ENCODE peak calls at places on chromosomes 16 and 17, in nine cellular contexts. O is heart right ventricle, C is cardiac muscle cell, I is sigmoid colon, L is heart left ventricle, D is tibial artery, H is adrenal gland, V is GM23338, W is psoas muscle. Q is an unnamed sample. For H3K36me3, the result is how much of the 10 kb centered on the place peaks cover.

GRCh38 chr17:2084766-2085647 is 30.1 kb downstream of the HIC1 start:
- DNase-seq in D (no peak), O (peak), W (peak), C (no peak), I (peak), L (no peak), H (peak), V (no peak), Q (no peak)

GRCh38 chr16:15708096-15708495 is 58.1 kb downstream of the NDE1 start:
- DNase-seq in C (no peak), H (peak), V (no peak), W (no peak), D (no peak), L (no peak), I (no peak), O (no peak), Q (no peak)

GRCh38 chr16:2498085-2498484 is 15.7 kb upstream of the ATP6V0C start:
- DNase-seq in D (no peak), O (no peak), W (no peak), V (no peak), I (no peak), H (no peak), C (no peak), L (no peak), Q (no peak)

GRCh38 chr17:28846231-28846630 is 3.6 kb upstream of the FAM222B start:
- DNase-seq in L (no peak), C (no peak), H (no peak), O (no peak), D (no peak), V (no peak), W (peak), I (no peak), Q (no peak)

GRCh38 chr17:26792486-26792885 is 501.4 kb upstream of the WSB1 start:
- DNase-seq in D (no peak), H (no peak), L (no peak), W (no peak), C (no peak), I (no peak), V (peak), O (no peak), Q (no peak)

GRCh38 chr16:87076950-87077749 is 240.0 kb downstream of the C16orf95 start:
- DNase-seq in I (peak), O (peak), D (peak), H (peak), V (peak), W (no peak), L (peak), C (peak), Q (no peak)

GRCh38 chr17:21191698-21192097 is 22.3 kb downstream of the TMEM11 start:
- DNase-seq in O (no peak), I (no peak), H (no peak), C (no peak), V (no peak), D (no peak), L (no peak), W (no peak), Q (no peak)

GRCh38 chr17:54941285-54941684 is 27.2 kb downstream of the COX11 start:
- DNase-seq in D (no peak), W (no peak), O (no peak), H (no peak), C (no peak), L (no peak), V (no peak), I (no peak), Q (no peak)

GRCh38 chr17:79852748-79853147 is 13.5 kb upstream of the CBX4 start:
- DNase-seq in I (no peak), W (no peak), O (no peak), C (no peak), L (no peak), V (no peak), H (no peak), D (no peak), Q (no peak)

GRCh38 chr17:77741109-77741508 is 217.4 kb upstream of the TNRC6C start:
- DNase-seq in W (no peak), H (no peak), I (peak), L (no peak), D (peak), O (no peak), V (peak), C (no peak), Q (peak)

GRCh38 chr16:6643083-6643686 is 689.5 kb upstream of the RBFOX1 start:
- DNase-seq in C (peak), L (no peak), W (no peak), I (no peak), D (no peak), V (peak), H (peak), O (peak), Q (peak)

GRCh38 chr17:57955183-57955952 is at the start of gene CUEDC1:
- DNase-seq in L (peak), C (peak), I (peak), W (peak), D (peak), O (peak), H (peak), V (peak), Q (peak)

GRCh38 chr17:83069931-83070374 is 9.5 kb upstream of the METRNL start:
- DNase-seq in W (peak), C (no peak), O (no peak), V (no peak), L (no peak), D (no peak), H (no peak), I (no peak), Q (no peak)

GRCh38 chr16:69741951-69742904 is 12.5 kb downstream of the NOB1 start:
- DNase-seq in I (peak), C (peak), L (peak), W (peak), O (peak), V (no peak), H (peak), D (peak), Q (no peak)

GRCh38 chr17:4364622-4365041 is 1.8 kb downstream of the UBE2G1 start:
- DNase-seq in I (peak), D (no peak), V (no peak), H (no peak), W (peak), C (no peak), L (no peak), O (no peak), Q (no peak)

GRCh38 chr16:20849587-20850390 is 43.5 kb downstream of the REXO5 start:
- DNase-seq in V (peak), C (peak), O (peak), W (peak), I (peak), H (peak), D (peak), L (peak), Q (peak)

GRCh38 chr17:42112552-42113176 is at the start of gene DHX58:
- DNase-seq in W (peak), D (peak), I (peak), H (peak), V (peak), L (peak), C (no peak), O (peak), Q (peak)

GRCh38 chr17:14845562-14846335 is 419.4 kb downstream of the PMP22 start:
- DNase-seq in C (no peak), D (no peak), I (no peak), L (no peak), O (no peak), V (no peak), W (no peak), H (no peak), Q (no peak)

GRCh38 chr17:40480501-40481003 is 20.9 kb downstream of the TNS4 start:
- DNase-seq in I (no peak), H (no peak), V (no peak), L (no peak), O (no peak), D (no peak), C (no peak), W (no peak), Q (peak)

GRCh38 chr17:73826181-73826871 is 182.1 kb upstream of the SDK2 start:
- DNase-seq in V (no peak), O (no peak), I (peak), L (no peak), H (no peak), W (no peak), D (peak), C (no peak), Q (no peak)

GRCh38 chr16:49875812-49876715 is 20.2 kb upstream of the ZNF423 start:
- DNase-seq in I (no peak), V (peak), H (no peak), C (no peak), W (no peak), D (no peak), O (no peak), L (no peak), Q (no peak)

GRCh38 chr17:57911834-57912673 is 43.2 kb downstream of the CUEDC1 start:
- DNase-seq in C (no peak), I (peak), D (peak), H (peak), O (peak), V (peak), L (peak), W (peak), Q (no peak)

GRCh38 chr16:87380403-87380802 is 3.2 kb downstream of the FBXO31 start:
- DNase-seq in I (peak), C (no peak), W (no peak), V (no peak), H (no peak), D (no peak), O (no peak), L (no peak), Q (no peak)

DNA sequence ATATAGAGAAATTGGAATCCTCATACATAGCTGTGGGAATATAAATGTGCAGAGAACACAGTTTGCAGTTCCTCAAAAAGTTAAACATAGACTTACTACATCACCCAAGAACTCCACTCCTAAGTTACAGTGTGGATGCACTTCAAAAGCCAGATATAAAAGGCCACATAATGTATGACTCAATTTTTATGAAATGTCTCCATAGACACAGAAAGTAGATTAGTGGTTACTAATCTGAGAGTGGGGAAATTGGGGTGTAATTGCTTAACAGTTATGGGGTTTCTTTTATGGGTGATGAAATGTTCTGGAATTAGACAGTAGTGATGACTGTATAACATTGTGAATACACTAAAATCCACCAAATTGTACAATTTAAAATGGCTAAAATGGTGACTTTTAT is 60.9 kb downstream of the CACNG1 start:
- DNase-seq in V (no peak), O (no peak), C (no peak), L (no peak), I (no peak), D (no peak), W (no peak), H (no peak), Q (no peak)
- H3K36me3 ChIP-seq in V (under half), O (half or more), C (under half), L (under half), I (under half), D (under half), W (under half), H (under half), Q (under half)

DNA sequence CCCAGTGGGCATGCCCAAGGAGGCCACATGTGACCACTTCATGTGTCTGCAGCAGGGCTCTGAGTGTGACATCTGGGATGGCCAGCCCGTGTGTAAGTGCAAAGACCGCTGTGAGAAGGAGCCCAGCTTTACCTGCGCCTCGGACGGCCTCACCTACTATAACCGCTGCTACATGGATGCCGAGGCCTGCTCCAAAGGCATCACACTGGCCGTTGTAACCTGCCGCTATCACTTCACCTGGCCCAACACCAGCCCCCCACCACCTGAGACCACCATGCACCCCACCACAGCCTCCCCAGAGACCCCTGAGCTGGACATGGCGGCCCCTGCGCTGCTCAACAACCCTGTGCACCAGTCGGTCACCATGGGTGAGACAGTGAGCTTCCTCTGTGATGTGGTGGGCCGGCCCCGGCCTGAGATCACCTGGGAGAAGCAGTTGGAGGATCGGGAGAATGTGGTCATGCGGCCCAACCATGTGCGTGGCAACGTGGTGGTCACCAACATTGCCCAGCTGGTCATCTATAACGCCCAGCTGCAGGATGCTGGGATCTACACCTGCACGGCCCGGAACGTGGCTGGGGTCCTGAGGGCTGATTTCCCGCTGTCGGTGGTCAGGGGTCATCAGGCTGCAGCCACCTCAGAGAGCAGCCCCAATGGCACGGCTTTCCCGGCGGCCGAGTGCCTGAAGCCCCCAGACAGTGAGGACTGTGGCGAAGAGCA is 4.4 kb downstream of the WFIKKN2 start:
- DNase-seq in O (no peak), W (no peak), V (no peak), H (no peak), L (no peak), I (no peak), C (no peak), D (peak), Q (no peak)
- H3K27ac ChIP-seq in O (no peak), W (no peak), V (no peak), H (no peak), L (no peak), I (no peak), C (no peak), D (no peak), Q (no peak)

GRCh38 chr16:75257886-75258806 is 6.7 kb upstream of the BCAR1 start:
- DNase-seq in H (no peak), I (peak), D (no peak), L (no peak), O (no peak), W (peak), V (no peak), C (no peak), Q (no peak)
- H3K4me3 ChIP-seq in H (no peak), I (no peak), D (no peak), L (no peak), O (no peak), W (peak), V (no peak), C (no peak), Q (no peak)

GRCh38 chr17:81543756-81544155 is 8.4 kb downstream of the FAAP100 start:
- DNase-seq in O (no peak), W (no peak), D (no peak), L (no peak), C (no peak), I (no peak), V (no peak), H (no peak), Q (no peak)
- H3K36me3 ChIP-seq in O (half or more), W (under half), D (half or more), L (half or more), C (under half), I (under half), V (under half), H (half or more), Q (half or more)

DNA sequence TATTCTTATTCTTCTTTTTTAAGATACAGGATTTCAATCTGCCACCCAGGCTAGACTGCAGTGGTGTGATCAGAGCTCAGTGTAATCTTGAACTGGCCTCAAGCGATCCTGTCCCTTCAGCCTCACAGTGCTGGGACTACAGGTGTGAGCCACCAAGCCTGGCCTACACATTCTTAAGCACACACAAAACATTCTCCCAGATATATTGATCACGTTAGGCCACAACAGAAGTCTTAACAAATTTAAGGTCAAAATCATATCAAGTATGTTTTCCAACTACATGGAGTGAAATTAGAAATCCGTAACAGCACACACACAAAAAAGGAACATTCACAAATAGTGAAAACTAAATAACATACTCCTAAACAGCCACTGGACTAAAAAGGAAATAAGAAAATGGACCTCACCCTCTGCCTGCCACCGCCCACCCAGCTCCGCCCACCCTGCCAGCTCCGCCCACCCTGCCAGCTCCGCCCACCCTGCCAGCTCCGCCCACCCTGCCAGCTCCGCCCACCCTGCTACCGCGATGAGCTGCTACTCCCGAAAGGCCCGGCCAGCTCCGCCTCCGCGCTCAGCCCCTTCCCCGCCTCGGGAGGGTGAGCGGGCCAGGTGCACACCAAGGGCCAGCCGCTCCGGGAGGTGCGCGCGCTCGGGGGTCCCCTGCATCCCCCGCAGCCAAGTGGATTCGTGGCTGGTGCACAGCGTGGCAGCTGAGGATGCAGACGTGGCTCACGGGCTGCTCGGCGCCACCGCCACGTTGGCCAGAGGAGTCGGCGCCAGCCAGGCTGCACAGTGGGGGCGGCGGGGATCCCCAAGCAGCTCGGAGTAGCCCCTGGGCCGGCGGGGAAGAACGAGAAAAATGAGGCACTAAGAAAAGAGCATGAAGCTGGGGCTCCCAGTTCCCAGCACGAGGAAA is 41.2 kb downstream of the C16orf87 start:
- DNase-seq in V (peak), O (peak), L (peak), W (peak), C (peak), I (peak), H (peak), D (peak), Q (peak)
- H3K27ac ChIP-seq in V (peak), O (peak), L (peak), W (peak), C (peak), I (peak), H (no peak), D (peak), Q (peak)

Q was measured in effector memory CD4-positive, alpha-beta T cell.